ENCODE peak calls at places on chromosomes 6 and 20, in seven cellular contexts. W, D, U, B, C, S and Y are unnamed samples.
A peak's percentile ranks its signal among the peaks of the same experiment; 100 is the strongest.

GRCh38 chr6:145276746-145277145 is 458.6 kb downstream of the EPM2A start:
- DNase-seq in C (peak; percentile 39), W (no peak), U (no peak), D (no peak), B (no peak), S (no peak), Y (no peak)

GRCh38 chr20:40241944-40242343 is 447.1 kb downstream of the MAFB start:
- DNase-seq in W (no peak), S (no peak), B (no peak), C (no peak), D (no peak), U (no peak), Y (no peak)

GRCh38 chr6:80637312-80637711 is 530.8 kb downstream of the BCKDHB start:
- DNase-seq in S (no peak), W (no peak), C (no peak), U (no peak), B (no peak), D (no peak), Y (no peak)

GRCh38 chr6:45495404-45496084 is 117.8 kb upstream of the SUPT3H start:
- DNase-seq in W (no peak), U (no peak), C (no peak), S (no peak), D (peak; percentile 14), B (no peak), Y (no peak)

GRCh38 chr20:43765933-43766332 is 39.1 kb upstream of the GTSF1L start:
- DNase-seq in D (no peak), W (no peak), C (no peak), B (no peak), U (no peak), S (no peak), Y (no peak)

GRCh38 chr6:134245041-134245440 is 72.9 kb downstream of the SGK1 start:
- DNase-seq in S (no peak), W (peak; percentile 18), D (no peak), C (no peak), B (peak; percentile 59), U (no peak), Y (no peak)

GRCh38 chr6:168116975-168117899 is 38.2 kb upstream of the FRMD1 start:
- DNase-seq in S (no peak), W (peak; percentile 76), B (no peak), U (no peak), D (no peak), C (no peak), Y (no peak)

GRCh38 chr6:142764306-142764705 is 180.7 kb downstream of the HIVEP2 start:
- DNase-seq in C (no peak), S (no peak), D (no peak), U (no peak), B (no peak), W (no peak), Y (no peak)

GRCh38 chr6:128070406-128070805 is 169.5 kb upstream of the THEMIS start:
- DNase-seq in B (no peak), C (no peak), U (no peak), D (no peak), W (no peak), S (no peak), Y (no peak)

GRCh38 chr20:57025261-57025660 is 241.2 kb downstream of the BMP7 start:
- DNase-seq in C (no peak), B (no peak), S (no peak), U (peak; percentile 33), W (no peak), D (no peak), Y (no peak)

GRCh38 chr20:11917663-11918062 is at the start of gene BTBD3:
- DNase-seq in C (no peak), S (peak; percentile 66), B (peak; percentile 29), W (peak; percentile 39), D (no peak), U (peak; percentile 55), Y (peak; percentile 40)

GRCh38 chr6:154580397-154581135 is 70.1 kb upstream of the CNKSR3 start:
- DNase-seq in W (no peak), B (no peak), C (no peak), D (no peak), S (no peak), U (no peak), Y (no peak)

GRCh38 chr6:111718326-111718725 is 112.6 kb upstream of the TRAF3IP2 start:
- DNase-seq in C (no peak), B (no peak), D (no peak), U (no peak), W (no peak), S (no peak), Y (no peak)

GRCh38 chr6:68760941-68761676 is 126.0 kb downstream of the ADGRB3 start:
- DNase-seq in B (no peak), U (no peak), C (no peak), S (no peak), D (no peak), W (no peak), Y (no peak)

GRCh38 chr6:153170511-153170910 is 39.4 kb upstream of the RGS17 start:
- DNase-seq in C (no peak), W (no peak), B (no peak), U (no peak), D (no peak), S (no peak), Y (no peak)

GRCh38 chr20:42183147-42183546 is 565.0 kb upstream of the CHD6 start:
- DNase-seq in C (no peak), D (no peak), S (no peak), U (no peak), B (no peak), W (no peak), Y (no peak)

GRCh38 chr6:49490633-49491032 is 9.1 kb upstream of the GLYATL3 start:
- DNase-seq in U (no peak), C (no peak), B (no peak), W (no peak), D (no peak), S (no peak), Y (no peak)

GRCh38 chr6:30981942-30982772 is 1.4 kb upstream of the MUC21 start:
- DNase-seq in B (peak; percentile 39), U (peak; percentile 24), S (no peak), W (peak; percentile 53), C (peak; percentile 38), D (no peak), Y (no peak)

GRCh38 chr6:16885411-16886160 is 124.3 kb upstream of the ATXN1 start:
- DNase-seq in C (no peak), D (no peak), B (no peak), S (no peak), W (no peak), U (no peak), Y (no peak)

GRCh38 chr6:62615366-62616015 is 329.5 kb upstream of the KHDRBS2 start:
- DNase-seq in W (peak; percentile 72), C (no peak), D (no peak), B (no peak), S (no peak), U (no peak), Y (no peak)
- TF ChIP-seq CTCF in W (no peak), C (no peak), D (no peak), B (no peak), S (no peak), U (no peak), Y (no peak)

GRCh38 chr6:117346142-117346930 is 79.4 kb downstream of the ROS1 start:
- DNase-seq in B (no peak), U (no peak), C (no peak), D (no peak), W (peak; percentile 17), S (no peak), Y (peak; percentile 13)
- TF ChIP-seq CTCF in B (peak; percentile 49), U (peak; percentile 56), C (peak; percentile 24), D (peak; percentile 85), W (peak; percentile 64), S (peak; percentile 63), Y (no peak)

GRCh38 chr6:159110013-159110412 is 59.2 kb upstream of the FNDC1 start:
- DNase-seq in S (no peak), W (peak; percentile 58), C (peak; percentile 25), B (no peak), D (no peak), U (no peak), Y (no peak)
- TF ChIP-seq CTCF in S (peak; percentile 54), W (peak; percentile 52), C (peak; percentile 76), B (peak; percentile 62), D (peak; percentile 81), U (peak; percentile 26), Y (peak; percentile 83)

GRCh38 chr6:117399126-117399525 is 26.6 kb downstream of the ROS1 start:
- DNase-seq in B (no peak), C (no peak), W (no peak), D (no peak), S (no peak), U (no peak), Y (no peak)

GRCh38 chr6:117396228-117396627 is 29.5 kb downstream of the ROS1 start:
- DNase-seq in S (no peak), B (no peak), D (no peak), U (no peak), W (no peak), C (no peak), Y (no peak)

GRCh38 chr6:117401799-117402198 is 23.9 kb downstream of the ROS1 start:
- DNase-seq in C (no peak), U (no peak), D (no peak), B (no peak), S (no peak), W (no peak), Y (no peak)

GRCh38 chr6:117397536-117398227 is 28.1 kb downstream of the ROS1 start:
- DNase-seq in W (no peak), B (no peak), D (no peak), U (no peak), C (no peak), S (no peak), Y (no peak)

DNA sequence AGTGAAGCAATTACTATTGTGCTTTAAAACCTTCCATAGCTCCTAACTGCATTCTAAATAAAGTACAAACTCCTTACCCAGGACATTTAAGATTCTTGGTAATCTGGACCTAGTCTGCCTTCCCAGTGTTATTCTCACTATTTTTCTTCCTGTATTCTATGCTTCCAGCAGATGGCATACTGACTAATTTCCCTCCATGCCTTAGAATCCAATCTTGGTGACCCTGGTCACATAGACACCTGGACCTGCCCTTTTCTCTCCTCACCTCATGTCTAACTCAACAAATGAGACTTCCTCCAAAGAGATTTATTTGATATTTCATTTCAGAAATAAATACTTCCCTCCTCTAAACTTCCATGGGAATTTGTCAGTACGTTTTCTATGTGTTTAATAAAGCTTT is 25.8 kb downstream of the ROS1 start:
- DNase-seq in U (no peak), W (no peak), B (no peak), S (no peak), C (no peak), D (no peak), Y (no peak)
- TF ChIP-seq CTCF in U (no peak), W (peak; percentile 43), B (peak; percentile 52), S (peak; percentile 41), C (peak; percentile 42), D (no peak), Y (no peak)

DNA sequence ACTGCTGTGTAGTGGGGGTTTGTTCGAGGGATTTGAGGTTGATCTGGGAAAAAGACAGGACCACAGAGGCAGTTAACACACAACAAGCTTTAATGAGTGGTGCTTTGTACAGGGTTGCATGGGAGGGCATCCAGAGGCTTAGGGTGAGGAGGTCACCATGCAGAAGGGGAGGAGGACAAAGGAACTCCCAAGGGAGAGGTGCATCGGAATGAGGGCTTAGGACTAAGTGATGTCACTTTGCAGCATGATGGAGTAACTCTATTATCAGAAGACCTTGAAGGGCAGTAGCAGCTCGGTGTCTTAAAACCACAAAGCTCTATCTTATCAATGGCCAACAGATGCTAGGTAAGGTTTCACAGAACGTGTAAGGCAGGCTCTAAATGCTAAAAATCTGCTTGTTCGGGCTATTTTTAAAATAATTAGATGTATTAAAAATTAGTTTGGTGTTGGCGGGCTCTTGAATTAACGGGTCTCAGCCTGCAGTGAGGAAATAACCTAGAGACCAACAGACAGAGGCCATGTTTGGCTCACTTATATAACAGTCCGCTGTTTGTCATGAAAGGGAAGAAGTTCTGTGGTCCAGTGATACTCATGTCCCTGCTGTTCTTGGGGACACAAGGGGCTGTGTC is 37.9 kb downstream of the MAN1A1 start:
- DNase-seq in C (no peak), D (no peak), U (no peak), S (no peak), B (no peak), W (no peak), Y (no peak)
- TF ChIP-seq CTCF in C (no peak), D (no peak), U (no peak), S (no peak), B (no peak), W (no peak), Y (no peak)